ENCODE peak calls at places on chromosomes 16 and 17, in eight cellular contexts. R, N, F, A, O, T, X and Y are unnamed samples.

GRCh38 chr17:77484096-77484495 is 343.3 kb downstream of the SEC14L1 start:
- DNase-seq in R (no peak), N (no peak), F (no peak), A (no peak), O (no peak), T (no peak), X (no peak), Y (no peak)

GRCh38 chr17:27567563-27567859 is 63.5 kb upstream of the LGALS9 start:
- DNase-seq in R (no peak), N (no peak), F (no peak), A (no peak), O (peak), T (no peak), X (no peak), Y (no peak)

GRCh38 chr16:86322283-86322682 is 188.0 kb upstream of the FOXF1 start:
- DNase-seq in R (no peak), N (no peak), F (no peak), A (no peak), O (no peak), T (no peak), X (no peak), Y (no peak)

GRCh38 chr16:80144191-80144590 is 396.6 kb upstream of the DYNLRB2 start:
- DNase-seq in R (no peak), N (no peak), F (peak), A (no peak), O (no peak), T (no peak), X (no peak), Y (no peak)

GRCh38 chr17:63189082-63189481 is 223.0 kb downstream of the TANC2 start:
- DNase-seq in R (no peak), N (no peak), F (no peak), A (no peak), O (no peak), T (peak), X (no peak), Y (no peak)

GRCh38 chr16:7722761-7723160 is 390.1 kb downstream of the RBFOX1 start:
- DNase-seq in R (no peak), N (no peak), F (no peak), A (no peak), O (no peak), T (no peak), X (no peak), Y (no peak)

GRCh38 chr17:18949566-18949965 is 2.4 kb upstream of the SLC5A10 start:
- DNase-seq in R (no peak), N (no peak), F (no peak), A (no peak), O (no peak), T (no peak), X (no peak), Y (no peak)

GRCh38 chr17:57553991-57554825 is 190.9 kb downstream of the CCDC182 start:
- DNase-seq in R (peak), N (no peak), F (no peak), A (no peak), O (no peak), T (peak), X (no peak), Y (no peak)

GRCh38 chr17:35244345-35245195 is 1.7 kb downstream of the SLFN5 start:
- DNase-seq in R (peak), N (peak), F (peak), A (peak), O (peak), T (peak), X (peak), Y (peak)

GRCh38 chr17:67212231-67212630 is 32.8 kb downstream of the HELZ start:
- DNase-seq in R (no peak), N (no peak), F (no peak), A (no peak), O (no peak), T (no peak), X (no peak), Y (no peak)

GRCh38 chr16:28258571-28258970 is 33.8 kb upstream of the SBK1 start:
- DNase-seq in R (no peak), N (no peak), F (no peak), A (no peak), O (no peak), T (no peak), X (no peak), Y (no peak)

GRCh38 chr17:45170280-45170975 is 8.8 kb downstream of the HEXIM2 start:
- DNase-seq in R (no peak), N (no peak), F (no peak), A (no peak), O (peak), T (no peak), X (no peak), Y (no peak)

GRCh38 chr17:77581480-77581879 is 377.0 kb upstream of the TNRC6C start:
- DNase-seq in R (no peak), N (no peak), F (no peak), A (no peak), O (no peak), T (peak), X (no peak), Y (no peak)

GRCh38 chr17:80712089-80712488 is 167.5 kb downstream of the RPTOR start:
- DNase-seq in R (no peak), N (no peak), F (no peak), A (no peak), O (no peak), T (no peak), X (no peak), Y (no peak)

GRCh38 chr17:81019563-81020442 is 15.1 kb upstream of the BAIAP2 start:
- DNase-seq in R (no peak), N (no peak), F (no peak), A (peak), O (peak), T (no peak), X (no peak), Y (no peak)

GRCh38 chr16:8926827-8927226 is 36.9 kb downstream of the USP7 start:
- DNase-seq in R (no peak), N (no peak), F (no peak), A (no peak), O (no peak), T (no peak), X (peak), Y (no peak)

GRCh38 chr16:3458852-3459361 is 15.4 kb downstream of the NAA60 start:
- DNase-seq in R (no peak), N (no peak), F (peak), A (no peak), O (no peak), T (no peak), X (peak), Y (no peak)

GRCh38 chr17:49914096-49914490 is 54.9 kb upstream of the DLX4 start:
- DNase-seq in R (no peak), N (no peak), F (no peak), A (no peak), O (no peak), T (no peak), X (no peak), Y (no peak)

GRCh38 chr16:19375561-19376158 is 42.0 kb upstream of the TMC5 start:
- DNase-seq in R (no peak), N (no peak), F (peak), A (no peak), O (no peak), T (peak), X (peak), Y (no peak)

GRCh38 chr17:75152971-75153853 is 1.1 kb downstream of the JPT1 start:
- DNase-seq in R (peak), N (no peak), F (peak), A (no peak), O (no peak), T (peak), X (peak), Y (no peak)

GRCh38 chr17:81196505-81197408 is 26.0 kb downstream of the CEP131 start:
- DNase-seq in R (no peak), N (no peak), F (no peak), A (no peak), O (no peak), T (no peak), X (no peak), Y (no peak)

GRCh38 chr17:57939797-57940196 is 15.4 kb downstream of the CUEDC1 start:
- DNase-seq in R (peak), N (no peak), F (peak), A (peak), O (peak), T (no peak), X (peak), Y (no peak)

GRCh38 chr17:50425682-50426471 is at the start of gene ACSF2:
- DNase-seq in R (peak), N (peak), F (peak), A (peak), O (peak), T (peak), X (peak), Y (peak)